ENCODE peak calls at places on chromosomes 1 and 21, in nine cellular contexts. G is neural progenitor cell, F is GM23338, K is HCT116, D is PC-3, E is OCI-LY7, W is MM.1S, L is SK-N-SH, Z is hepatocyte. X is an unnamed sample.

GRCh38 chr1:188065917-188066316 is 1237.2 kb downstream of the PLA2G4A start:
- DNase-seq in F (no peak), Z (no peak), D (peak), W (no peak), K (no peak), G (no peak), L (no peak), E (no peak), X (no peak)

GRCh38 chr21:42063578-42064521 is 7.3 kb upstream of the UMODL1 start:
- DNase-seq in K (no peak), W (peak), D (peak), E (peak), G (peak), F (peak), L (no peak), Z (no peak), X (no peak)

GRCh38 chr1:178529364-178530036 is 16.6 kb downstream of the TEX35 start:
- DNase-seq in F (peak), D (no peak), K (no peak), L (no peak), E (no peak), W (no peak), G (no peak), Z (peak), X (no peak)

GRCh38 chr1:50615036-50615750 is 191.9 kb upstream of the DMRTA2 start:
- DNase-seq in Z (no peak), W (no peak), F (no peak), K (no peak), E (no peak), G (no peak), D (no peak), L (no peak), X (no peak)

GRCh38 chr1:183279835-183280234 is 93.8 kb downstream of the LAMC2 start:
- DNase-seq in L (no peak), F (no peak), Z (peak), D (peak), W (no peak), G (no peak), K (no peak), E (no peak), X (peak)

GRCh38 chr1:12166834-12167492 is at the start of gene TNFRSF1B:
- DNase-seq in K (no peak), F (peak), W (peak), D (peak), G (peak), L (peak), Z (peak), E (no peak), X (peak)

GRCh38 chr1:245997471-245998258 is 509.4 kb downstream of the SMYD3 start:
- DNase-seq in D (peak), G (no peak), E (no peak), W (no peak), L (no peak), Z (no peak), F (no peak), K (no peak), X (peak)

GRCh38 chr1:181324797-181325616 is 158.3 kb upstream of the CACNA1E start:
- DNase-seq in E (no peak), F (no peak), K (peak), W (no peak), G (no peak), L (no peak), D (peak), Z (peak), X (no peak)

GRCh38 chr1:3634059-3634800 is 9.4 kb downstream of the TPRG1L start:
- DNase-seq in L (no peak), F (no peak), D (no peak), W (no peak), E (no peak), Z (no peak), G (no peak), K (no peak), X (no peak)

GRCh38 chr1:35885961-35886558 is 3.1 kb downstream of the AGO1 start:
- DNase-seq in F (peak), W (no peak), K (no peak), E (peak), G (peak), L (peak), D (no peak), Z (peak), X (no peak)

GRCh38 chr1:201633811-201634210 is 94.9 kb downstream of the NAV1 start:
- DNase-seq in E (no peak), F (no peak), L (no peak), K (no peak), G (peak), D (no peak), Z (no peak), W (no peak), X (peak)

GRCh38 chr21:43187715-43188114 is 18.9 kb downstream of the CRYAA start:
- DNase-seq in D (no peak), Z (no peak), K (no peak), W (no peak), E (no peak), F (no peak), L (no peak), G (no peak), X (no peak)

GRCh38 chr1:197911172-197911856 is 5.9 kb upstream of the LHX9 start:
- DNase-seq in D (no peak), K (no peak), E (no peak), W (no peak), F (peak), Z (no peak), G (peak), L (peak), X (peak)

GRCh38 chr1:217919683-217920502 is 288.7 kb downstream of the SPATA17 start:
- DNase-seq in Z (no peak), F (peak), E (no peak), D (no peak), L (no peak), G (peak), K (no peak), W (no peak), X (peak)

GRCh38 chr1:77347646-77348045 is 65.8 kb downstream of the AK5 start:
- DNase-seq in G (no peak), W (no peak), D (peak), Z (peak), K (peak), E (no peak), F (peak), L (no peak), X (peak)

GRCh38 chr1:3501856-3502665 is 47.6 kb downstream of the ARHGEF16 start:
- DNase-seq in G (peak), F (peak), K (no peak), Z (peak), W (no peak), E (peak), D (peak), L (peak), X (peak)

GRCh38 chr1:51518033-51518729 is 885 bp downstream of the EPS15 start:
- DNase-seq in G (peak), E (peak), L (no peak), W (peak), F (peak), Z (peak), D (peak), K (no peak), X (peak)

GRCh38 chr1:41641941-41642527 is 157.6 kb upstream of the EDN2 start:
- DNase-seq in L (no peak), D (no peak), Z (no peak), G (no peak), F (no peak), K (no peak), W (no peak), E (no peak), X (no peak)

GRCh38 chr1:176110203-176110602 is 96.9 kb downstream of the COP1 start:
- DNase-seq in Z (peak), W (no peak), D (no peak), K (no peak), L (no peak), F (no peak), G (no peak), E (no peak), X (no peak)

GRCh38 chr1:228146761-228147693 is 2.7 kb upstream of the GJC2 start:
- DNase-seq in W (no peak), E (no peak), K (no peak), F (no peak), D (no peak), Z (no peak), L (peak), G (no peak), X (no peak)

GRCh38 chr1:36285450-36286101 is 20.6 kb upstream of the SH3D21 start:
- DNase-seq in F (peak), Z (peak), L (peak), K (peak), D (peak), G (peak), W (peak), E (peak), X (peak)

GRCh38 chr1:195637474-195637873 is 970.8 kb downstream of the KCNT2 start:
- DNase-seq in G (no peak), K (no peak), L (peak), F (no peak), W (no peak), E (no peak), D (peak), Z (no peak), X (peak)

GRCh38 chr1:3012511-3013291 is 8.6 kb upstream of the ACTRT2 start:
- DNase-seq in E (peak), Z (peak), K (no peak), W (no peak), F (peak), D (peak), L (peak), G (peak), X (peak)

GRCh38 chr1:99441234-99442095 is 177.2 kb downstream of the PLPPR4 start:
- DNase-seq in F (no peak), W (no peak), K (no peak), L (no peak), D (peak), G (no peak), Z (peak), E (no peak), X (peak)

DNA sequence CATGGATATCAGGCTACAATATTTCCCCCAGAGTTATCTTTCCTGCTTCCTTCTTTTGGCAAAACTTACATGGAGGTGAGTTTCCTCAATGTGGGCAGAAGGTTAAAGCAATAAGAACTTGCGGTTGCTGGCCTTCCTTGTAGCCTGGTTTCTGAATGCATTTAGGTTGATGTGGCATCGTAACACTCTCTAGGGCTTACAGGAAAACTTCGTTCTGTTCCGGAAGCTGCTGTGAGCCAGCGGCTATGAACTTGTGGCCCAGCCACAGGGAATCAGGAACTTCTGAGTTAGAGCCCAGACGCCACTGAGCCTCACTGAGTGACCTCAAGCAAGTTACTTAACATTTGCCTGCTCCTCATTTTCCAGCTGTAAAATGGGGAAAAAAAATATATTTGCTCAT is 623.4 kb upstream of the ADAMTS5 start:
- DNase-seq in Z (no peak), K (no peak), F (peak), W (no peak), E (no peak), L (no peak), D (peak), G (no peak), X (peak)
- TF ChIP-seq EZH2phosphoT487 in Z (no peak), K (no peak), F (no peak), W (no peak), E (no peak), L (no peak), D (no peak), G (no peak), X (peak)

GRCh38 chr1:229461032-229461668 is 27.3 kb upstream of the ACTA1 start:
- DNase-seq in E (no peak), Z (no peak), G (no peak), L (no peak), F (no peak), W (no peak), K (no peak), D (no peak), X (no peak)
- TF ChIP-seq EZH2phosphoT487 in E (no peak), Z (no peak), G (no peak), L (no peak), F (no peak), W (no peak), K (no peak), D (no peak), X (no peak)

DNA sequence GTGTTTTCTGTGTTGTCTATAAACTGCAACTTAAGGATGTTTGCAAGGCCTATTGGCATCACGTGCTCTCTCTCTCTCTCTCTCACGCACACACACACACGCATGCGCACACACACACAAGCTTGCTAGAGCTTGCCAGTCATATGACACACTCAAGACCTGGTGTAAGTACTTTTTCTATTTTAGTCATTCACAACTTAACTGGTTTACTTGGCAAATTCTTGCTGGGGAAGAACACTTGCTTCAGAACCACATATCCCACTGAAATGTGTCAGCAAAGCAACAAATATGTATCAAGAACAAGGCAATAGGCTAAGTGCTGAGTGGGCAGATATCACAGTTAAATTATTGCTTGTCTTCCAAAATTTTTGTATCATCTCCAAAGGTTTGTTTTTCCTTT is 107.8 kb downstream of the DISC1 start:
- DNase-seq in E (no peak), Z (no peak), F (no peak), D (no peak), L (no peak), G (no peak), W (no peak), K (no peak), X (no peak)
- TF ChIP-seq EZH2phosphoT487 in E (no peak), Z (no peak), F (no peak), D (no peak), L (no peak), G (no peak), W (no peak), K (no peak), X (no peak)

GRCh38 chr1:232416026-232416568 is 213.8 kb downstream of the SIPA1L2 start:
- DNase-seq in G (no peak), E (no peak), Z (no peak), K (no peak), L (peak), F (no peak), W (no peak), D (peak), X (peak)
- TF ChIP-seq EZH2phosphoT487 in G (no peak), E (no peak), Z (no peak), K (no peak), L (no peak), F (no peak), W (no peak), D (no peak), X (no peak)